ENCODE peak calls at places on chromosomes 11 and 22, in four cellular contexts. P is skeletal muscle cell, X is OCI-LY7, G is gastrocnemius medialis. B is an unnamed sample.

GRCh38 chr11:78310500-78310909 is 107.1 kb downstream of the GAB2 start:
- DNase-seq in P (no peak), X (no peak), G (peak), B (no peak)

GRCh38 chr11:57322881-57323467 is 1.8 kb downstream of the TNKS1BP1 start:
- DNase-seq in P (no peak), X (no peak), G (no peak), B (no peak)

GRCh38 chr22:46352691-46353386 is 17.3 kb downstream of the TRMU start:
- DNase-seq in P (no peak), X (peak), G (peak), B (no peak)

GRCh38 chr22:49365191-49365837 is 462.4 kb downstream of the BRD1 start:
- DNase-seq in P (no peak), X (no peak), G (no peak), B (no peak)

GRCh38 chr11:129750343-129751292 is 65.0 kb upstream of the TMEM45B start:
- DNase-seq in P (peak), X (peak), G (peak), B (peak)

GRCh38 chr11:63417174-63417852 is 47.7 kb downstream of the SLC22A9 start:
- DNase-seq in P (no peak), X (no peak), G (no peak), B (no peak)

GRCh38 chr11:28759311-28759710 is 651.1 kb downstream of the METTL15 start:
- DNase-seq in P (no peak), X (no peak), G (no peak), B (no peak)

GRCh38 chr11:95531116-95531515 is 258.5 kb downstream of the FAM76B start:
- DNase-seq in P (no peak), X (no peak), G (no peak), B (peak)

GRCh38 chr11:65588199-65589054 is 7.2 kb downstream of the KCNK7 start:
- DNase-seq in P (no peak), X (peak), G (peak), B (no peak)

GRCh38 chr11:35980646-35981402 is 37.0 kb downstream of the LDLRAD3 start:
- DNase-seq in P (peak), X (no peak), G (no peak), B (no peak)

GRCh38 chr22:30262917-30263741 is 3.5 kb downstream of the OSM start:
- DNase-seq in P (no peak), X (peak), G (peak), B (no peak)

GRCh38 chr11:3121416-3121815 is 43.7 kb downstream of the OSBPL5 start:
- DNase-seq in P (no peak), X (no peak), G (peak), B (no peak)

GRCh38 chr11:47983464-47984397 is 3.4 kb downstream of the PTPRJ start:
- DNase-seq in P (no peak), X (peak), G (no peak), B (no peak)

GRCh38 chr22:25478573-25478972 is 85.9 kb upstream of the GRK3 start:
- DNase-seq in P (no peak), X (no peak), G (no peak), B (no peak)

GRCh38 chr11:12845739-12846358 is 163.3 kb upstream of the RASSF10 start:
- DNase-seq in P (no peak), X (peak), G (peak), B (no peak)

GRCh38 chr22:27892064-27892463 is 27.0 kb downstream of the PITPNB start:
- DNase-seq in P (no peak), X (no peak), G (no peak), B (no peak)

GRCh38 chr22:26325641-26326040 is 103.4 kb upstream of the ASPHD2 start:
- DNase-seq in P (no peak), X (no peak), G (no peak), B (no peak)

GRCh38 chr22:24059121-24059520 is 48.0 kb downstream of the CABIN1 start:
- DNase-seq in P (peak), X (no peak), G (peak), B (peak)

GRCh38 chr22:42562282-42562681 is 8.5 kb downstream of the SERHL2 start:
- DNase-seq in P (no peak), X (peak), G (no peak), B (no peak)

GRCh38 chr11:1640076-1640946 is 10.7 kb downstream of the KRTAP5-5 start:
- DNase-seq in P (no peak), X (peak), G (no peak), B (no peak)

GRCh38 chr22:35324067-35324466 is 24.4 kb downstream of the TOM1 start:
- DNase-seq in P (no peak), X (no peak), G (no peak), B (no peak)
- H3K4me3 ChIP-seq in P (no peak), X (no peak), G (no peak), B (no peak)

GRCh38 chr11:119056397-119056999 is 507 bp downstream of the HYOU1 start:
- DNase-seq in P (no peak), X (peak), G (peak), B (no peak)

GRCh38 chr11:119055901-119056300 is 1.1 kb downstream of the HYOU1 start:
- DNase-seq in P (no peak), X (peak), G (no peak), B (no peak)

GRCh38 chr11:119054418-119054817 is 2.6 kb downstream of the HYOU1 start:
- DNase-seq in P (no peak), X (no peak), G (no peak), B (no peak)

GRCh38 chr11:119061256-119061655 is 4.3 kb upstream of the HYOU1 start:
- DNase-seq in P (no peak), X (no peak), G (no peak), B (no peak)

GRCh38 chr11:119057000-119057769 is at the start of gene HYOU1:
- DNase-seq in P (peak), X (peak), G (peak), B (peak)
- H3K4me3 ChIP-seq in P (peak), X (peak), G (peak), B (peak)

DNA sequence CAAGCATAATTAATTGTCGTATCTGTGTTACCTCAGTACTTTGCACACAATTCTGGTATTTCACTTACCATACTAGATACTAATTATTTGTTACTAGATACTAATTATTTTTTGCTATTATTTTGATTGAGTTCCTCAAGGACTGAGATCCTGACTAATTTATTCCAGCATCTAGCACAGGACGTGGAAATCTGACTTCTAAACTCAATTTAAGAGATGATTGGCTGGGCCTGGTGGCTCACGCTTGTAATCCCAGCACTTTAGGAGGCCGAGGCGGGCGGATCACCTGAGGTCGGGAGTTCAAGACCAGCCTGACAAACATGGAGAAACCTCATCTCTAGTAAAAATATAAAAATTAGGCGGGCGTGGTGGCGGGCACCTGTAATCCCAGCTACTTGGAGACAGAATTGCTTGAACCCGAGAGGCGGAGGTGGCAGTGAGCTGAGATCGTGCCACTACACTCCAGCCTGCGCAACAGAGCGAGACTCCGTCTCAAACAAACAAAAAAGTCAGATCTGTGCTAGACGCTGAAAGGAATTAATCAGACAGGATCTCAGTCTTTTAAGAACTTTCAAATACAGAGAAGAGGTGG is 527 bp upstream of the MRPL48 start:
- DNase-seq in P (no peak), X (peak), G (no peak), B (no peak)
- H3K4me3 ChIP-seq in P (peak), X (peak), G (peak), B (peak)

DNA sequence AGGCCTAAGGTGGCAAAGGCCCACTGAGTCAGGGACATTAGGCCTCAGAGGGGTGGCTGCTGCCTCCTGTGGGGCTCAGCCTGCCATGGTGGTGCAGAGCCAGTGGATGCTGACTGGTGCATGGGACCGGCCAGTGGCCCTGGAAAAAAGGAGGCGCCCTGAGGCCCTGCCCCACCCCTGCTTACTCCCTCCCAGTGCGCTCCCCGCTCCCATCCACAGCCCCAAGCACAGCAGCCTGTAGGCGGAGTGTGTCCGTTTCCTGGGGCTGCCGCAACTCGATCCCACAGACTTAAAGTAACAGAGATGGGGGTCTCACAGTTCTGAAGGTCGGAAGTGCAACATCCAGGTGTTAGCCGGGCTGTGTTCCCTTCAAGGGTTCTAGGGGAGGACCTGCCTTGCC is 38.4 kb upstream of the FADD start:
- DNase-seq in P (no peak), X (no peak), G (no peak), B (no peak)
- H3K4me3 ChIP-seq in P (no peak), X (no peak), G (no peak), B (no peak)

GRCh38 chr11:75655619-75656018 is 13.2 kb downstream of the MAP6 start:
- DNase-seq in P (no peak), X (no peak), G (no peak), B (no peak)
- H3K4me3 ChIP-seq in P (no peak), X (no peak), G (no peak), B (no peak)

GRCh38 chr22:37371491-37371890 is 55.8 kb downstream of the ELFN2 start:
- DNase-seq in P (no peak), X (no peak), G (no peak), B (no peak)

GRCh38 chr22:37373451-37373850 is 53.8 kb downstream of the ELFN2 start:
- DNase-seq in P (no peak), X (no peak), G (no peak), B (no peak)

GRCh38 chr22:37377927-37378326 is 49.4 kb downstream of the ELFN2 start:
- DNase-seq in P (no peak), X (peak), G (no peak), B (no peak)

GRCh38 chr22:37371911-37372310 is 55.4 kb downstream of the ELFN2 start:
- DNase-seq in P (no peak), X (no peak), G (no peak), B (no peak)

DNA sequence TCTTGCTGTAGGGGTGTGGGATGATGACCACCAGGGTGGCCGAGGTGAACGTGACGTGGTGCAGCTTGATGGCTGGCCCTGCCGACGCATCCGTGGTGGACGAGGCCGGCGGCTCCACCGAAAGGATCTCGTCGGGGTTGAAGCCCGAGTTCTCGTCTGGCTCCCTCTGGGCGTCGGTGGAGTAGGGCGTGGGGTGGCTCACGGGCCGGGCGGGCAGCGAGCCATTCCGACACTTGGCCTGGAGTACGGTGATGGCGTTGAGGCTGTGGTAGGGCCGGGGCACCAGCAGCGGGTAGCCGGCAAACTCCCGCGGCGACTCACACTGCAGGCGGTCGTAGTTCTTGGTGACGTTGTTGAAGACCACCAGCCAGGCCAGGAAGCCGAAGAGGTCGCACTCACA is 52.7 kb downstream of the ELFN2 start:
- DNase-seq in P (no peak), X (no peak), G (no peak), B (no peak)
- H3K4me3 ChIP-seq in P (no peak), X (no peak), G (no peak), B (no peak)

B was measured in AG09309.